ENCODE peak calls at places on chromosomes 7 and 10, in nine cellular contexts. Y is left ventricle myocardium inferior, A is ascending aorta, Q is breast epithelium, E is chondrocyte, Z is progenitor cell of endocrine pancreas, J is neural progenitor cell, F is cardiac muscle cell, C is WERI-Rb-1. W is an unnamed sample.

GRCh38 chr10:133276435-133277201 is at the start of gene ADAM8:
- DNase-seq in F (peak), C (peak), Y (no peak), Q (no peak), E (no peak), A (no peak), Z (peak), J (peak), W (no peak)

GRCh38 chr10:130726996-130727725 is 584.4 kb downstream of the TCERG1L start:
- DNase-seq in J (no peak), C (no peak), Y (no peak), Z (no peak), Q (no peak), F (no peak), A (no peak), E (peak), W (no peak)

GRCh38 chr10:30092151-30092790 is 32.9 kb upstream of the JCAD start:
- DNase-seq in Y (no peak), F (no peak), E (no peak), Z (no peak), A (no peak), C (no peak), Q (no peak), J (no peak), W (no peak)

GRCh38 chr10:22321831-22322662 is 1.1 kb downstream of the BMI1 start:
- DNase-seq in Y (no peak), E (no peak), A (peak), F (peak), Z (no peak), C (no peak), J (peak), Q (no peak), W (no peak)

GRCh38 chr10:113240736-113241135 is 290.7 kb downstream of the TCF7L2 start:
- DNase-seq in Y (no peak), Q (no peak), Z (no peak), F (no peak), J (no peak), A (no peak), C (no peak), E (no peak), W (no peak)

GRCh38 chr10:21083861-21084260 is 186.8 kb upstream of the NEBL start:
- DNase-seq in Z (no peak), J (no peak), A (no peak), Q (no peak), Y (no peak), F (no peak), E (no peak), C (no peak), W (no peak)

GRCh38 chr10:43125274-43125845 is 12.9 kb upstream of the CSGALNACT2 start:
- DNase-seq in C (peak), Y (no peak), F (no peak), Z (no peak), J (no peak), E (no peak), A (peak), Q (no peak), W (no peak)

GRCh38 chr7:4000934-4001333 is 681.2 kb upstream of the FOXK1 start:
- DNase-seq in F (no peak), E (no peak), J (no peak), Q (no peak), A (no peak), Y (no peak), C (no peak), Z (no peak), W (no peak)

GRCh38 chr10:50554995-50555568 is 68.7 kb downstream of the SGMS1 start:
- DNase-seq in Z (no peak), C (no peak), Y (no peak), Q (no peak), J (peak), E (no peak), A (no peak), F (no peak), W (no peak)

GRCh38 chr7:128425851-128426250 is 16.1 kb upstream of the IMPDH1 start:
- DNase-seq in C (peak), A (peak), J (peak), F (peak), Y (peak), Q (no peak), E (no peak), Z (peak), W (peak)

GRCh38 chr10:124243702-124244121 is 150.3 kb upstream of the CHST15 start:
- DNase-seq in C (no peak), Y (no peak), Z (no peak), F (no peak), E (no peak), J (no peak), Q (no peak), A (no peak), W (no peak)

GRCh38 chr7:46145412-46145811 is 224.3 kb upstream of the IGFBP3 start:
- DNase-seq in C (no peak), Q (no peak), J (peak), F (peak), Z (no peak), Y (no peak), A (peak), E (no peak), W (no peak)

GRCh38 chr10:12418000-12418399 is 68.7 kb downstream of the CAMK1D start:
- DNase-seq in C (no peak), Q (no peak), J (no peak), Z (no peak), A (peak), Y (peak), F (no peak), E (no peak), W (no peak)

GRCh38 chr10:110225756-110226554 is 18.6 kb downstream of the MXI1 start:
- DNase-seq in J (peak), Z (peak), Y (peak), E (peak), F (peak), C (peak), Q (peak), A (peak), W (no peak)

GRCh38 chr7:34622182-34622581 is 35.8 kb upstream of the NPSR1 start:
- DNase-seq in Z (no peak), J (peak), Y (no peak), Q (no peak), A (no peak), E (no peak), F (no peak), C (no peak), W (no peak)

GRCh38 chr7:42886129-42886528 is 25.7 kb downstream of the C7orf25 start:
- DNase-seq in C (no peak), E (no peak), F (no peak), J (no peak), Q (no peak), A (no peak), Y (no peak), Z (no peak), W (no peak)

GRCh38 chr10:33355267-33355666 is 20.8 kb upstream of the NRP1 start:
- DNase-seq in Z (no peak), J (no peak), C (no peak), Q (no peak), Y (no peak), E (no peak), F (no peak), A (no peak), W (no peak)

GRCh38 chr10:96701265-96701664 is 19.0 kb downstream of the PIK3AP1 start:
- DNase-seq in C (no peak), A (no peak), J (no peak), Q (no peak), E (no peak), Y (no peak), Z (no peak), F (no peak), W (no peak)

GRCh38 chr7:101932053-101932452 is 114.6 kb downstream of the CUX1 start:
- DNase-seq in C (no peak), F (no peak), J (no peak), A (no peak), Z (no peak), E (peak), Q (no peak), Y (no peak), W (no peak)

GRCh38 chr10:3043512-3044368 is 23.6 kb upstream of the PFKP start:
- DNase-seq in E (no peak), J (peak), Z (peak), C (peak), Y (peak), Q (no peak), A (peak), F (peak), W (peak)

GRCh38 chr7:123979876-123980275 is 53.0 kb downstream of the TMEM229A start:
- DNase-seq in Z (no peak), F (no peak), Q (no peak), A (no peak), J (no peak), Y (no peak), C (no peak), E (no peak), W (no peak)

GRCh38 chr10:29595636-29596225 is 39.0 kb downstream of the SVIL start:
- DNase-seq in Q (no peak), E (peak), A (no peak), Y (no peak), F (no peak), C (no peak), Z (no peak), J (no peak), W (no peak)

GRCh38 chr7:5827755-5828154 is 46.3 kb upstream of the RNF216 start:
- DNase-seq in C (peak), A (no peak), Q (no peak), J (peak), Z (no peak), F (peak), E (no peak), Y (no peak), W (no peak)

GRCh38 chr7:1049006-1049741 is 4.8 kb downstream of the GPR146 start:
- DNase-seq in Y (no peak), Q (no peak), E (peak), C (no peak), J (no peak), Z (no peak), F (no peak), A (no peak), W (no peak)

GRCh38 chr10:70315815-70316214 is 32.0 kb upstream of the NPFFR1 start:
- DNase-seq in Y (no peak), Q (no peak), J (no peak), C (no peak), F (peak), E (peak), Z (no peak), A (no peak), W (no peak)

GRCh38 chr7:157737151-157738063 is 400.6 kb downstream of the DNAJB6 start:
- DNase-seq in Q (no peak), A (no peak), E (peak), F (no peak), J (peak), C (peak), Z (no peak), Y (no peak), W (no peak)

GRCh38 chr7:39394105-39394504 is 172.1 kb upstream of the YAE1 start:
- DNase-seq in C (no peak), A (no peak), J (no peak), Z (no peak), E (no peak), Q (no peak), F (no peak), Y (no peak), W (no peak)

GRCh38 chr7:101828308-101829020 is 11.0 kb downstream of the CUX1 start:
- DNase-seq in Z (no peak), Y (no peak), A (peak), J (no peak), C (no peak), Q (no peak), E (no peak), F (no peak), W (no peak)

GRCh38 chr10:70139997-70140250 is 6.6 kb downstream of the TYSND1 start:
- DNase-seq in A (no peak), Z (no peak), C (no peak), F (no peak), J (no peak), E (no peak), Y (no peak), Q (no peak), W (no peak)

GRCh38 chr7:131284702-131285419 is 42.8 kb upstream of the MKLN1 start:
- DNase-seq in Z (no peak), A (peak), Q (peak), Y (peak), E (no peak), J (peak), F (no peak), C (no peak), W (no peak)

GRCh38 chr7:69602522-69602921 is 4.2 kb downstream of the AUTS2 start:
- DNase-seq in F (no peak), Z (no peak), C (no peak), J (no peak), E (no peak), Y (no peak), A (no peak), Q (no peak), W (no peak)

GRCh38 chr7:45252248-45252647 is 94.7 kb downstream of the RAMP3 start:
- DNase-seq in E (no peak), J (no peak), Z (no peak), Q (no peak), C (no peak), F (no peak), Y (no peak), A (no peak), W (no peak)

GRCh38 chr7:154911411-154911810 is 91.5 kb downstream of the PAXIP1 start:
- DNase-seq in J (no peak), Y (no peak), C (no peak), Z (no peak), E (no peak), A (peak), F (no peak), Q (no peak), W (no peak)

GRCh38 chr7:111595780-111596179 is 33.5 kb upstream of the IMMP2L start:
- DNase-seq in C (no peak), E (no peak), Y (no peak), Q (no peak), A (no peak), F (no peak), J (no peak), Z (no peak), W (no peak)

GRCh38 chr7:102140952-102141370 is 145.7 kb upstream of the SH2B2 start:
- DNase-seq in Z (no peak), Y (no peak), J (no peak), E (no peak), Q (no peak), F (no peak), C (no peak), A (no peak), W (no peak)

GRCh38 chr7:144027070-144027469 is 21.7 kb upstream of the OR2A5 start:
- DNase-seq in C (no peak), Y (no peak), F (peak), J (peak), Z (no peak), A (no peak), Q (no peak), E (no peak), W (no peak)

GRCh38 chr10:88979153-88979562 is 11.4 kb upstream of the FAS start:
- DNase-seq in Y (no peak), Z (no peak), F (no peak), E (no peak), J (peak), C (no peak), A (no peak), Q (no peak), W (no peak)

DNA sequence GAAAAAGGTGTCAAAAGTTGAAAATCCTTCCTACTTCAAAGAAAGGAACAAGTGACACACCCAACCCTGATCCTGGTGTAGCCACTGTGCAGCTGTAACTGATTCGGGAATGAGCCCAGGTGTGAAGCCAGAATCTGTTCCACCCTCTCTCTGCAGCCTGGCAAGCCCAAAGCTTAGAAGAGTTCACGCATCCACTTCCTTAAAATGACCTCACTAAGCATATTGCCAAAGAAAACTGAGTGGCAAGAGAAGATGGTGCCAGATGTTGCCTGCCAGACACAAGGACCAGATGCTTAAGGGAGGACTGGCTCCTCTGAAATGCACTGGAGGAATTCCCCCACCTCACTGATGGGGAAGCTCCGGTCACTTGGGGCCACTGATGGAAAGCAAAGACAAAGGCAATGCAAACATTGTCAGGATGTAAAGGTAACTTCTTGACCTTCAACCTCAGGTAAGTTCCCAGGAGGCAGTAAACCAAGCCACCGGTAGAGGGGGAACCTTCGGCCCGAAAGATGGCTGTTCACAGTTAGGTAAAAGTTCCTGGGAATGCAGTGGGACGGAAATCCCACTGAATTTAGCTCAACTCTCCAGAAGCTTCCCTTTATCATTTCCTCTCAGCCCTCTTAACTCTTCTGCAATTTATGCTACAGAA is 554.9 kb downstream of the KCNMA1 start:
- DNase-seq in Y (no peak), E (no peak), Q (no peak), A (no peak), C (no peak), J (peak), F (no peak), Z (peak), W (no peak)
- TF ChIP-seq CTCF in Y (peak), E (peak), Q (no peak), A (no peak), C (no peak), J (peak), F (peak), Z (peak), W (no peak)

GRCh38 chr10:101218423-101219136 is 10.7 kb downstream of the LBX1 start:
- DNase-seq in F (no peak), E (no peak), A (no peak), C (no peak), Q (no peak), Y (no peak), Z (no peak), J (no peak), W (no peak)

GRCh38 chr10:101219137-101219945 is 9.9 kb downstream of the LBX1 start:
- DNase-seq in J (no peak), Z (no peak), F (no peak), C (no peak), Q (no peak), E (no peak), Y (no peak), A (no peak), W (no peak)

GRCh38 chr10:101216631-101217425 is 12.4 kb downstream of the LBX1 start:
- DNase-seq in Z (no peak), Y (no peak), E (no peak), F (no peak), J (peak), A (no peak), Q (no peak), C (no peak), W (no peak)

GRCh38 chr10:101216207-101216607 is 13.1 kb downstream of the LBX1 start:
- DNase-seq in Y (no peak), C (peak), Q (no peak), E (no peak), Z (no peak), J (peak), F (no peak), A (no peak), W (no peak)

GRCh38 chr10:101217450-101218281 is 11.6 kb downstream of the LBX1 start:
- DNase-seq in E (no peak), C (no peak), Y (no peak), Q (no peak), Z (peak), A (no peak), F (peak), J (peak), W (peak)
- TF ChIP-seq CTCF in E (peak), C (no peak), Y (peak), Q (no peak), Z (peak), A (no peak), F (peak), J (peak), W (peak)

GRCh38 chr7:151192002-151192539 is 5.0 kb upstream of the ASB10 start:
- DNase-seq in E (no peak), C (no peak), A (no peak), F (no peak), Y (no peak), Z (no peak), Q (no peak), J (no peak), W (no peak)

GRCh38 chr7:151193203-151193602 is 6.2 kb upstream of the ASB10 start:
- DNase-seq in Q (no peak), E (no peak), Y (no peak), C (no peak), Z (no peak), J (no peak), F (no peak), A (no peak), W (no peak)

GRCh38 chr7:151194188-151194587 is 7.1 kb upstream of the ASB10 start:
- DNase-seq in A (no peak), F (no peak), Q (no peak), J (no peak), E (no peak), Y (no peak), C (no peak), Z (no peak), W (no peak)

GRCh38 chr7:151189038-151189437 is 2.0 kb upstream of the ASB10 start:
- DNase-seq in E (no peak), A (no peak), J (no peak), Q (no peak), C (no peak), F (no peak), Y (no peak), Z (no peak), W (no peak)

DNA sequence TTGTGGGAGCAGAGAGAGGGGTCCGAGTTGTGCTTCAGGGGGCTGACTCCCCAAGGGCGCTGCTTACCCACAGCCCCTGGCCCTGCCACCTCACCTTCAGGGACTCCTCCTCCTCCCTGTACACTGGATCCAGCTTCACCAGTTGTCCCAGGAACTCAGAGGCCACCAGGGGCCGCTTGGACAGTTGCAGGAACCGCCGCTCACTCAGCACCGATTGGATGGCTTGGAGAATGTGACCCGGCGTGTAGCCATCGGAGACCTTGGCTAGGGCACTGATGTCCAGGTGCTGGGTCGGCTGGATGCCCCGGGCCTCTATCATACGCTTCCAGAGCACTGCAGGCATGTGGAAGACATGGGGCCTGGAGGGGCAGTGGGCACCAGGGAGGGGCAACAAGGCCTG is 4.5 kb upstream of the ASB10 start:
- DNase-seq in Q (no peak), C (no peak), F (no peak), J (no peak), E (no peak), Y (no peak), A (no peak), Z (no peak), W (no peak)
- TF ChIP-seq CTCF in Q (no peak), C (no peak), F (no peak), J (no peak), E (no peak), Y (no peak), A (no peak), Z (no peak), W (no peak)

GRCh38 chr10:4167216-4167615 is 382.2 kb upstream of the KLF6 start:
- DNase-seq in Q (no peak), A (no peak), Z (no peak), F (no peak), E (no peak), Y (no peak), C (no peak), J (no peak), W (no peak)
- TF ChIP-seq CTCF in Q (no peak), A (no peak), Z (no peak), F (no peak), E (no peak), Y (no peak), C (no peak), J (no peak), W (no peak)

GRCh38 chr7:127409629-127410028 is 17.1 kb upstream of the ZNF800 start:
- DNase-seq in J (peak), F (peak), C (no peak), Q (no peak), Z (no peak), Y (no peak), A (no peak), E (no peak), W (no peak)
- TF ChIP-seq CTCF in J (peak), F (peak), C (peak), Q (no peak), Z (no peak), Y (peak), A (no peak), E (peak), W (peak)

GRCh38 chr7:148884049-148884298 is at the start of gene EZH2:
- DNase-seq in Q (no peak), C (no peak), A (no peak), Y (no peak), F (no peak), E (no peak), Z (no peak), J (no peak), W (no peak)
- TF ChIP-seq CTCF in Q (no peak), C (no peak), A (no peak), Y (no peak), F (no peak), E (no peak), Z (no peak), J (no peak), W (no peak)

GRCh38 chr7:139991267-139991666 is 71.5 kb downstream of the PARP12 start:
- DNase-seq in Y (no peak), Z (no peak), A (no peak), J (no peak), Q (no peak), F (no peak), C (no peak), E (peak), W (no peak)

GRCh38 chr7:139989366-139990141 is 73.2 kb downstream of the PARP12 start:
- DNase-seq in F (no peak), C (no peak), J (no peak), Q (no peak), E (peak), A (no peak), Z (no peak), Y (no peak), W (no peak)

GRCh38 chr7:139991911-139992310 is 70.8 kb downstream of the PARP12 start:
- DNase-seq in Y (no peak), Z (no peak), J (no peak), A (no peak), F (no peak), E (peak), C (no peak), Q (no peak), W (no peak)

GRCh38 chr7:139990142-139990535 is 72.6 kb downstream of the PARP12 start:
- DNase-seq in E (peak), J (no peak), Z (no peak), A (no peak), F (no peak), Y (no peak), C (no peak), Q (no peak), W (no peak)

GRCh38 chr7:139990571-139990970 is 72.2 kb downstream of the PARP12 start:
- DNase-seq in C (no peak), Q (no peak), Y (no peak), J (no peak), F (no peak), E (peak), Z (no peak), A (no peak), W (no peak)
- TF ChIP-seq CTCF in C (no peak), Q (no peak), Y (no peak), J (no peak), F (no peak), E (no peak), Z (no peak), A (no peak), W (no peak)

W was measured in D721Med.